ENCODE peak calls at places on chromosomes 12 and 14, in nine cellular contexts. M is HTR-8/SVneo, A is ACHN, P is ecto neural progenitor cell, H is HEK293T, W is tibial nerve, E is cardiac fibroblast, T is hepatocyte, U is IMR-90. Q is an unnamed sample.

GRCh38 chr14:74942164-74942563 is 13.2 kb downstream of the PGF start:
- DNase-seq in W (no peak), P (no peak), E (no peak), A (no peak), M (no peak), T (no peak), U (no peak), H (no peak), Q (no peak)

GRCh38 chr14:80055912-80056801 is 155.1 kb downstream of the DIO2 start:
- DNase-seq in P (peak; percentile 54), H (peak; percentile 60), W (no peak), E (peak; percentile 71), M (peak; percentile 37), A (peak; percentile 38), T (peak; percentile 69), U (peak; percentile 78), Q (peak; percentile 53)

GRCh38 chr14:91693342-91693741 is 38.5 kb downstream of the CATSPERB start:
- DNase-seq in A (no peak), P (no peak), T (peak; percentile 39), H (no peak), E (peak; percentile 6), M (no peak), W (no peak), U (no peak), Q (no peak)

GRCh38 chr14:70995671-70996070 is 88.4 kb downstream of the PCNX1 start:
- DNase-seq in E (no peak), T (peak; percentile 32), H (no peak), A (peak; percentile 16), P (no peak), W (no peak), M (peak; percentile 36), U (peak; percentile 6), Q (no peak)

GRCh38 chr12:108629824-108630476 is 3.7 kb downstream of the SELPLG start:
- DNase-seq in U (peak; percentile 87), W (no peak), T (peak; percentile 80), P (no peak), M (peak; percentile 80), E (peak; percentile 76), H (peak; percentile 36), A (peak; percentile 79), Q (no peak)

GRCh38 chr14:52299692-52300278 is 14.3 kb upstream of the PTGER2 start:
- DNase-seq in M (peak; percentile 78), P (no peak), A (peak; percentile 39), T (peak; percentile 61), E (peak; percentile 72), W (no peak), H (peak; percentile 43), U (peak; percentile 71), Q (no peak)

GRCh38 chr12:111424793-111425251 is 19.1 kb downstream of the SH2B3 start:
- DNase-seq in M (no peak), U (no peak), W (no peak), P (no peak), T (no peak), A (no peak), E (no peak), H (no peak), Q (no peak)

GRCh38 chr14:77708749-77709148 is 846 bp downstream of the SLIRP start:
- DNase-seq in T (no peak), W (no peak), H (no peak), E (no peak), A (no peak), P (no peak), M (no peak), U (no peak), Q (no peak)

GRCh38 chr12:80580254-80580653 is 127.2 kb upstream of the MYF6 start:
- DNase-seq in U (peak; percentile 97), M (peak; percentile 58), E (peak; percentile 73), H (no peak), P (no peak), A (peak; percentile 42), W (no peak), T (no peak), Q (no peak)

GRCh38 chr12:73221836-73222235 is 949.7 kb downstream of the TRHDE start:
- DNase-seq in M (no peak), T (no peak), U (no peak), P (no peak), A (no peak), W (no peak), E (no peak), H (no peak), Q (no peak)

GRCh38 chr14:62943202-62943601 is 102.1 kb downstream of the KCNH5 start:
- DNase-seq in E (no peak), T (no peak), P (no peak), W (no peak), U (peak; percentile 49), A (no peak), M (peak; percentile 54), H (no peak), Q (no peak)

GRCh38 chr12:6961695-6962284 is 8.7 kb downstream of the PHB2 start:
- DNase-seq in A (peak; percentile 67), T (peak; percentile 89), M (peak; percentile 67), E (peak; percentile 79), P (peak; percentile 91), H (peak; percentile 79), W (no peak), U (peak; percentile 77), Q (peak; percentile 57)

GRCh38 chr14:24207625-24208024 is 2.1 kb downstream of the TSSK4 start:
- DNase-seq in P (no peak), A (no peak), H (no peak), W (no peak), U (no peak), M (no peak), E (no peak), T (no peak), Q (no peak)

GRCh38 chr12:110254971-110255540 is 26.0 kb upstream of the ATP2A2 start:
- DNase-seq in U (no peak), H (no peak), W (no peak), P (no peak), E (no peak), A (no peak), T (no peak), M (no peak), Q (no peak)

GRCh38 chr14:101808020-101808641 is 46.6 kb downstream of the PPP2R5C start:
- DNase-seq in E (no peak), A (peak; percentile 41), W (no peak), T (peak; percentile 18), H (peak; percentile 39), M (no peak), P (peak; percentile 73), U (no peak), Q (peak; percentile 15)

GRCh38 chr12:91556909-91557308 is 374.3 kb upstream of the DCN start:
- DNase-seq in W (no peak), A (no peak), M (no peak), E (no peak), U (no peak), T (peak; percentile 9), H (no peak), P (no peak), Q (no peak)

GRCh38 chr14:52272375-52272774 is 4.9 kb downstream of the PTGDR start:
- DNase-seq in H (peak; percentile 46), M (peak; percentile 63), U (peak; percentile 40), E (peak; percentile 57), T (no peak), A (peak; percentile 35), P (no peak), W (no peak), Q (peak; percentile 53)

GRCh38 chr12:87120440-87120839 is 864.2 kb upstream of the MGAT4C start:
- DNase-seq in E (peak; percentile 59), A (no peak), H (no peak), T (peak; percentile 21), U (peak; percentile 2), M (no peak), P (no peak), W (no peak), Q (no peak)